ENCODE peak calls at places on chromosome 10, in eight cellular contexts. One of them, this sample, is unnamed.

GRCh38 chr10:48649349-48649944 is 35.2 kb upstream of the WDFY4 start:
- DNase-seq in ovary: no peak
- DNase-seq in heart right ventricle: no peak
- DNase-seq in HL-60: no peak
- DNase-seq in DND-41: no peak
- DNase-seq in breast epithelium: no peak
- DNase-seq in fibroblast of pulmonary artery: no peak
- DNase-seq in brain microvascular endothelial cell: no peak
- DNase-seq in this sample: no peak

GRCh38 chr10:91745086-91745831 is 53.0 kb upstream of the TNKS2 start:
- DNase-seq in ovary: no peak
- DNase-seq in heart right ventricle: no peak
- DNase-seq in HL-60: no peak
- DNase-seq in DND-41: no peak
- DNase-seq in breast epithelium: peak
- DNase-seq in fibroblast of pulmonary artery: peak
- DNase-seq in brain microvascular endothelial cell: no peak
- DNase-seq in this sample: no peak

GRCh38 chr10:92965314-92965713 is 95.3 kb upstream of the CYP26C1 start:
- DNase-seq in ovary: no peak
- DNase-seq in heart right ventricle: no peak
- DNase-seq in HL-60: no peak
- DNase-seq in DND-41: no peak
- DNase-seq in breast epithelium: no peak
- DNase-seq in fibroblast of pulmonary artery: peak
- DNase-seq in brain microvascular endothelial cell: no peak
- DNase-seq in this sample: peak

GRCh38 chr10:75592014-75592842 is 160.8 kb downstream of the LRMDA start:
- DNase-seq in ovary: no peak
- DNase-seq in heart right ventricle: no peak
- DNase-seq in HL-60: no peak
- DNase-seq in DND-41: no peak
- DNase-seq in breast epithelium: no peak
- DNase-seq in fibroblast of pulmonary artery: no peak
- DNase-seq in brain microvascular endothelial cell: no peak
- DNase-seq in this sample: no peak

GRCh38 chr10:34607894-34608293 is 207.2 kb downstream of the PARD3 start:
- DNase-seq in ovary: no peak
- DNase-seq in heart right ventricle: no peak
- DNase-seq in HL-60: no peak
- DNase-seq in DND-41: no peak
- DNase-seq in breast epithelium: no peak
- DNase-seq in fibroblast of pulmonary artery: no peak
- DNase-seq in brain microvascular endothelial cell: peak
- DNase-seq in this sample: no peak

GRCh38 chr10:44278669-44279337 is 106.1 kb downstream of the CXCL12 start:
- DNase-seq in ovary: no peak
- DNase-seq in heart right ventricle: no peak
- DNase-seq in HL-60: no peak
- DNase-seq in DND-41: no peak
- DNase-seq in breast epithelium: no peak
- DNase-seq in fibroblast of pulmonary artery: no peak
- DNase-seq in brain microvascular endothelial cell: no peak
- DNase-seq in this sample: no peak

GRCh38 chr10:18196806-18197550 is 56.8 kb downstream of the CACNB2 start:
- DNase-seq in ovary: no peak
- DNase-seq in heart right ventricle: no peak
- DNase-seq in HL-60: no peak
- DNase-seq in DND-41: no peak
- DNase-seq in breast epithelium: no peak
- DNase-seq in fibroblast of pulmonary artery: no peak
- DNase-seq in brain microvascular endothelial cell: no peak
- DNase-seq in this sample: no peak

GRCh38 chr10:100065084-100065660 is 16.5 kb downstream of the CPN1 start:
- DNase-seq in ovary: no peak
- DNase-seq in heart right ventricle: no peak
- DNase-seq in HL-60: no peak
- DNase-seq in DND-41: no peak
- DNase-seq in breast epithelium: no peak
- DNase-seq in fibroblast of pulmonary artery: no peak
- DNase-seq in brain microvascular endothelial cell: no peak
- DNase-seq in this sample: no peak

GRCh38 chr10:122224159-122224558 is 46.9 kb upstream of the BTBD16 start:
- DNase-seq in ovary: no peak
- DNase-seq in heart right ventricle: no peak
- DNase-seq in HL-60: no peak
- DNase-seq in DND-41: no peak
- DNase-seq in breast epithelium: no peak
- DNase-seq in fibroblast of pulmonary artery: no peak
- DNase-seq in brain microvascular endothelial cell: no peak
- DNase-seq in this sample: no peak

GRCh38 chr10:122220736-122221135 is 50.4 kb upstream of the BTBD16 start:
- DNase-seq in ovary: no peak
- DNase-seq in heart right ventricle: no peak
- DNase-seq in HL-60: no peak
- DNase-seq in DND-41: no peak
- DNase-seq in breast epithelium: no peak
- DNase-seq in fibroblast of pulmonary artery: no peak
- DNase-seq in brain microvascular endothelial cell: no peak
- DNase-seq in this sample: no peak

GRCh38 chr10:122225324-122225723 is 45.8 kb upstream of the BTBD16 start:
- DNase-seq in ovary: no peak
- DNase-seq in heart right ventricle: no peak
- DNase-seq in HL-60: peak
- DNase-seq in DND-41: no peak
- DNase-seq in breast epithelium: no peak
- DNase-seq in fibroblast of pulmonary artery: no peak
- DNase-seq in brain microvascular endothelial cell: no peak
- DNase-seq in this sample: no peak

GRCh38 chr10:122221958-122222357 is 49.1 kb upstream of the BTBD16 start:
- DNase-seq in ovary: no peak
- DNase-seq in heart right ventricle: no peak
- DNase-seq in HL-60: no peak
- DNase-seq in DND-41: no peak
- DNase-seq in breast epithelium: no peak
- DNase-seq in fibroblast of pulmonary artery: no peak
- DNase-seq in brain microvascular endothelial cell: no peak
- DNase-seq in this sample: no peak

DNA sequence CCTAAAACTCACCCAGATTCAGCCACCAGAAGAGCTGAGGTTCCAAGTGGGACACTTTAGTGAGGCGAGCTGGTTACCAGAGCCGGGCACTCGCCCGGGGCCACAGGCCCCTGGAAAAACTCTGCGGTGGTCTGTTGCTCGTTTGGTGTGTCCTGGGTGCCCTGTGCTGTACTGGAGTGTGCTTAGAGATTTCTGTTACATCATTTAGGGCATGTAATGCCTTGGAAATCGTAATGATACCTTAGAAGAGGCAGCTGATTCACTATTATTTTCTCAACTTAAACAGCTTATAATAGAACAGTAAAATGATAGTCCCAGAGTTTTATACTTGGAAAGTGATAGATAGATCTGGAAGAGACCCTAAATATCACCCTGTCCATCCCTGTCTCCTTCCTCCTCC is 48.5 kb upstream of the BTBD16 start:
- DNase-seq in ovary: no peak
- DNase-seq in heart right ventricle: no peak
- DNase-seq in HL-60: no peak
- DNase-seq in DND-41: no peak
- DNase-seq in breast epithelium: no peak
- DNase-seq in fibroblast of pulmonary artery: no peak
- DNase-seq in brain microvascular endothelial cell: no peak
- DNase-seq in this sample: no peak
- H3K4me3 ChIP-seq in ovary: no peak
- H3K4me3 ChIP-seq in heart right ventricle: no peak
- H3K4me3 ChIP-seq in HL-60: no peak
- H3K4me3 ChIP-seq in DND-41: no peak
- H3K4me3 ChIP-seq in breast epithelium: no peak
- H3K4me3 ChIP-seq in fibroblast of pulmonary artery: no peak
- H3K4me3 ChIP-seq in brain microvascular endothelial cell: no peak
- H3K4me3 ChIP-seq in this sample: no peak

DNA sequence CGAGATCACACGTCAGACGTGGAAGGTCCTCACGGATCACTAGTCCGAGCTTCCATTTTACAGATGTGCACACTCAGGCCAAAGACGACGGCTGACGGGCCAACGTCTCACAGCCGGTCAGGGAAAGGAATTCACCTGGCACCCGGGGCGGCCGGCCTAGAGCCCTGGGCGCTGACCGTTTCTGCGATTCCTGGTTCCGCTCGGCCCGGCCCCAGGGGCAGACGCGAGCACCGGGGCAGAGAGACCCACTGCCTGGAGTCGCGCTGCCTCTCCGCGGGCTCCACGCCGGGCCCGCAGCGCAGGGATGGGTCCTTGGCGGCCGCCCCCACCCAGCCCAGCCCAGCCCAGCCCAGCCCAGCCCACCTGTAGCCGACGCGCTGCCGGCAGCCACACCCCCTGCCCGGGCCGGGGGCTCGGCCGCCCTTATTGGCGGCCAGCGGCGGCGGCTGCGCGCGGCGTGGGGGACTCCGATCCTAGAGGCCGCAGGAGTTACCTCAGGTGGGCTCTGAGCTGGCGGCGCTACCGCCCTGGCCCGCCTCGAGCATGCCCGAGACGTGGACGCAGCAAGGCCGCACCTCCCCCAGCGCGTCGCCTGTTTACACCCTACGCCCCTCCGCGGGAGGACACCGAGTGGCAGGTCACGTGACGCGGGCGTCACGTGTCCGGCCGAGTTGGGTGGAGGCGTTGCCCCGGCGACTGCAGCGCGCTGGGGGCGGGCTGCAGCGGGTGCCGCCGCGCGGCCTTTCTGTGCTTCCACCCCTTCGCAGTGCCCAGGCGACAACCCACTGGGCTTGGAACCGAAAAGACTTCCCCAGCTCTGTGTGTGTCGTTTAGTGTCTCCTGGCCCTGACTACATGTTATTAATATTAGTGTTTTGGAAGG is 78.1 kb downstream of the ZFAND4 start:
- DNase-seq in ovary: peak
- DNase-seq in heart right ventricle: peak
- DNase-seq in HL-60: peak
- DNase-seq in DND-41: peak
- DNase-seq in breast epithelium: peak
- DNase-seq in fibroblast of pulmonary artery: peak
- DNase-seq in brain microvascular endothelial cell: peak
- DNase-seq in this sample: peak
- TF ChIP-seq CTCF in ovary: no peak
- TF ChIP-seq CTCF in heart right ventricle: peak
- TF ChIP-seq CTCF in HL-60: no peak
- TF ChIP-seq CTCF in DND-41: peak
- TF ChIP-seq CTCF in breast epithelium: no peak
- TF ChIP-seq CTCF in fibroblast of pulmonary artery: no peak
- TF ChIP-seq CTCF in brain microvascular endothelial cell: no peak
- TF ChIP-seq CTCF in this sample: no peak

GRCh38 chr10:52578871-52579405 is 193.6 kb downstream of the MBL2 start:
- DNase-seq in ovary: no peak
- DNase-seq in heart right ventricle: no peak
- DNase-seq in HL-60: no peak
- DNase-seq in DND-41: no peak
- DNase-seq in breast epithelium: no peak
- DNase-seq in fibroblast of pulmonary artery: peak
- DNase-seq in brain microvascular endothelial cell: peak
- DNase-seq in this sample: peak
- H3K4me3 ChIP-seq in ovary: no peak
- H3K4me3 ChIP-seq in heart right ventricle: no peak
- H3K4me3 ChIP-seq in HL-60: no peak
- H3K4me3 ChIP-seq in DND-41: no peak
- H3K4me3 ChIP-seq in breast epithelium: no peak
- H3K4me3 ChIP-seq in fibroblast of pulmonary artery: peak
- H3K4me3 ChIP-seq in brain microvascular endothelial cell: no peak
- H3K4me3 ChIP-seq in this sample: no peak

GRCh38 chr10:98916751-98917150 is 318.9 kb downstream of the HPSE2 start:
- DNase-seq in ovary: no peak
- DNase-seq in heart right ventricle: no peak
- DNase-seq in HL-60: no peak
- DNase-seq in DND-41: no peak
- DNase-seq in breast epithelium: no peak
- DNase-seq in fibroblast of pulmonary artery: no peak
- DNase-seq in brain microvascular endothelial cell: peak
- DNase-seq in this sample: no peak
- TF ChIP-seq CTCF in ovary: no peak
- TF ChIP-seq CTCF in heart right ventricle: no peak
- TF ChIP-seq CTCF in HL-60: no peak
- TF ChIP-seq CTCF in DND-41: no peak
- TF ChIP-seq CTCF in breast epithelium: no peak
- TF ChIP-seq CTCF in fibroblast of pulmonary artery: no peak
- TF ChIP-seq CTCF in brain microvascular endothelial cell: no peak
- TF ChIP-seq CTCF in this sample: no peak

GRCh38 chr10:117541405-117541908 is 1.1 kb upstream of the EMX2 start:
- DNase-seq in ovary: peak
- DNase-seq in heart right ventricle: no peak
- DNase-seq in HL-60: no peak
- DNase-seq in DND-41: no peak
- DNase-seq in breast epithelium: no peak
- DNase-seq in fibroblast of pulmonary artery: peak
- DNase-seq in brain microvascular endothelial cell: peak
- DNase-seq in this sample: no peak
- H3K4me3 ChIP-seq in ovary: peak
- H3K4me3 ChIP-seq in heart right ventricle: no peak
- H3K4me3 ChIP-seq in HL-60: no peak
- H3K4me3 ChIP-seq in DND-41: no peak
- H3K4me3 ChIP-seq in breast epithelium: peak
- H3K4me3 ChIP-seq in fibroblast of pulmonary artery: peak
- H3K4me3 ChIP-seq in brain microvascular endothelial cell: peak
- H3K4me3 ChIP-seq in this sample: no peak

GRCh38 chr10:3093996-3094395 is 26.6 kb downstream of the PFKP start:
- DNase-seq in ovary: no peak
- DNase-seq in heart right ventricle: no peak
- DNase-seq in HL-60: no peak
- DNase-seq in DND-41: no peak
- DNase-seq in breast epithelium: no peak
- DNase-seq in fibroblast of pulmonary artery: no peak
- DNase-seq in brain microvascular endothelial cell: no peak
- DNase-seq in this sample: no peak

GRCh38 chr10:3091921-3092320 is 24.6 kb downstream of the PFKP start:
- DNase-seq in ovary: no peak
- DNase-seq in heart right ventricle: no peak
- DNase-seq in HL-60: no peak
- DNase-seq in DND-41: no peak
- DNase-seq in breast epithelium: no peak
- DNase-seq in fibroblast of pulmonary artery: no peak
- DNase-seq in brain microvascular endothelial cell: no peak
- DNase-seq in this sample: no peak

GRCh38 chr10:3091346-3091787 is 24.0 kb downstream of the PFKP start:
- DNase-seq in ovary: no peak
- DNase-seq in heart right ventricle: no peak
- DNase-seq in HL-60: no peak
- DNase-seq in DND-41: no peak
- DNase-seq in breast epithelium: peak
- DNase-seq in fibroblast of pulmonary artery: peak
- DNase-seq in brain microvascular endothelial cell: peak
- DNase-seq in this sample: peak

GRCh38 chr10:3090388-3090787 is 23.0 kb downstream of the PFKP start:
- DNase-seq in ovary: no peak
- DNase-seq in heart right ventricle: no peak
- DNase-seq in HL-60: no peak
- DNase-seq in DND-41: no peak
- DNase-seq in breast epithelium: no peak
- DNase-seq in fibroblast of pulmonary artery: no peak
- DNase-seq in brain microvascular endothelial cell: no peak
- DNase-seq in this sample: no peak

DNA sequence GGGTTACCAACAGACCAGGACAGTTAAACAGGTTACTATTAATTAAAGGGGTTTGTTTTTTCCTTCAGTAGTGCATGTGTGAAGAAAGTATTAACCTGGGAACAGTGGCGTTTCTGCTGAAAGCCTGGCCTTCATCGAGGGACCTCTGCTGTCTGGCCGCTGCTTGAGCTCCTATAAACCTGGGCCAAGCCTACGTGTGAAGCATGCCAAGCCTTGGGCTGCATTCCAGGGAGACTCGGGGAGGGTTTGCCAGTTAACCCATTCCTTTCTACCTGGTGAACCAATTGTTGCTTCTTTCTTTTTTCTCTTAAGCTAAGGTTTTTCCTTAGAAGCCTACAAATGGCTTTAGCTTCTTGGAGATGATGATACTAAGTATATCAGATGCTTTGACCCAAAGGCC is 23.6 kb downstream of the PFKP start:
- DNase-seq in ovary: no peak
- DNase-seq in heart right ventricle: peak
- DNase-seq in HL-60: no peak
- DNase-seq in DND-41: no peak
- DNase-seq in breast epithelium: peak
- DNase-seq in fibroblast of pulmonary artery: peak
- DNase-seq in brain microvascular endothelial cell: no peak
- DNase-seq in this sample: peak
- TF ChIP-seq CTCF in ovary: no peak
- TF ChIP-seq CTCF in heart right ventricle: peak
- TF ChIP-seq CTCF in HL-60: no peak
- TF ChIP-seq CTCF in DND-41: no peak
- TF ChIP-seq CTCF in breast epithelium: no peak
- TF ChIP-seq CTCF in fibroblast of pulmonary artery: no peak
- TF ChIP-seq CTCF in brain microvascular endothelial cell: no peak
- TF ChIP-seq CTCF in this sample: no peak

This sample was measured in astrocyte of the spinal cord.